ENCODE peak calls at places on chromosomes 6 and 20, in eight cellular contexts. L is fibroblast of pulmonary artery; E is naive thymus-derived CD4-positive, alpha-beta T cell; F is HepG2; B is fibroblast of lung; D is choroid plexus epithelial cell; R is pancreas; H is astrocyte of the spinal cord. X is an unnamed sample.

GRCh38 chr6:15960740-15961629 is 167.9 kb upstream of the MYLIP start:
- DNase-seq in R (no peak), H (no peak), D (peak; percentile 10), L (peak; percentile 10), E (no peak), B (no peak), F (no peak), X (peak; percentile 62)

GRCh38 chr6:36127462-36128016 is 2.8 kb upstream of the MAPK13 start:
- DNase-seq in F (peak; percentile 77), E (no peak), H (peak; percentile 57), B (peak; percentile 79), R (no peak), D (peak; percentile 84), L (peak; percentile 89), X (peak; percentile 75)

GRCh38 chr6:99030915-99031314 is 83.2 kb upstream of the FBXL4 start:
- DNase-seq in D (no peak), E (no peak), B (no peak), R (no peak), H (no peak), L (no peak), F (no peak), X (no peak)

GRCh38 chr20:44752099-44752931 is 6.7 kb downstream of the KCNK15 start:
- DNase-seq in F (no peak), R (no peak), E (no peak), B (no peak), D (no peak), H (no peak), L (no peak), X (no peak)

GRCh38 chr6:159989882-159990480 is 21.1 kb downstream of the IGF2R start:
- DNase-seq in B (peak; percentile 79), R (no peak), D (no peak), H (peak; percentile 46), F (no peak), L (peak; percentile 50), E (no peak), X (peak; percentile 85)

GRCh38 chr6:142285235-142286087 is 16.3 kb upstream of the ADGRG6 start:
- DNase-seq in R (no peak), F (peak; percentile 91), H (no peak), L (no peak), E (no peak), D (no peak), B (no peak), X (no peak)

GRCh38 chr6:149995235-149995750 is 30.0 kb downstream of the RAET1L start:
- DNase-seq in E (no peak), D (no peak), B (no peak), R (no peak), H (no peak), L (no peak), F (no peak), X (no peak)

GRCh38 chr6:34441526-34441925 is 15.7 kb upstream of the RPS10 start:
- DNase-seq in R (no peak), B (no peak), L (no peak), F (no peak), D (no peak), H (no peak), E (no peak), X (no peak)

GRCh38 chr6:40965046-40965445 is 74.0 kb downstream of the UNC5CL start:
- DNase-seq in H (peak; percentile 55), B (peak; percentile 74), L (no peak), D (peak; percentile 20), E (no peak), F (no peak), R (no peak), X (no peak)

GRCh38 chr6:167495506-167496391 is 170.9 kb downstream of the TTLL2 start:
- DNase-seq in L (no peak), D (no peak), R (peak; percentile 47), E (no peak), B (no peak), F (no peak), H (no peak), X (no peak)

GRCh38 chr6:44004625-44005506 is 122.4 kb downstream of the MRPL14 start:
- DNase-seq in H (no peak), B (no peak), F (no peak), E (no peak), D (no peak), L (no peak), R (no peak), X (peak; percentile 67)

GRCh38 chr20:44780226-44780625 is 30.1 kb downstream of the RIMS4 start:
- DNase-seq in H (peak; percentile 49), L (peak; percentile 76), R (no peak), B (peak; percentile 51), E (no peak), D (peak; percentile 71), F (peak; percentile 55), X (peak; percentile 64)

GRCh38 chr6:167588181-167588919 is 238.4 kb upstream of the AFDN start:
- DNase-seq in H (peak; percentile 52), L (peak; percentile 12), E (no peak), R (no peak), D (peak; percentile 6), F (peak; percentile 77), B (peak; percentile 44), X (no peak)

GRCh38 chr6:139473239-139473701 is 98.8 kb upstream of the CITED2 start:
- DNase-seq in H (peak; percentile 63), E (no peak), R (peak; percentile 60), F (no peak), D (peak; percentile 86), L (no peak), B (peak; percentile 56), X (no peak)

GRCh38 chr6:118451839-118452238 is 96.3 kb upstream of the PLN start:
- DNase-seq in R (no peak), H (no peak), E (no peak), B (no peak), D (no peak), F (no peak), L (no peak), X (no peak)

GRCh38 chr20:23212482-23212881 is 126.4 kb upstream of the CD93 start:
- DNase-seq in B (no peak), D (no peak), R (no peak), E (no peak), L (no peak), H (no peak), F (no peak), X (no peak)

GRCh38 chr20:18057106-18057993 is at the start of gene OVOL2:
- DNase-seq in R (peak; percentile 94), B (no peak), D (peak; percentile 4), F (no peak), H (no peak), L (peak; percentile 2), E (no peak), X (no peak)

GRCh38 chr20:5136096-5136495 is 9.3 kb downstream of the CDS2 start:
- DNase-seq in L (no peak), F (no peak), E (no peak), H (no peak), B (peak; percentile 36), R (no peak), D (no peak), X (no peak)

DNA sequence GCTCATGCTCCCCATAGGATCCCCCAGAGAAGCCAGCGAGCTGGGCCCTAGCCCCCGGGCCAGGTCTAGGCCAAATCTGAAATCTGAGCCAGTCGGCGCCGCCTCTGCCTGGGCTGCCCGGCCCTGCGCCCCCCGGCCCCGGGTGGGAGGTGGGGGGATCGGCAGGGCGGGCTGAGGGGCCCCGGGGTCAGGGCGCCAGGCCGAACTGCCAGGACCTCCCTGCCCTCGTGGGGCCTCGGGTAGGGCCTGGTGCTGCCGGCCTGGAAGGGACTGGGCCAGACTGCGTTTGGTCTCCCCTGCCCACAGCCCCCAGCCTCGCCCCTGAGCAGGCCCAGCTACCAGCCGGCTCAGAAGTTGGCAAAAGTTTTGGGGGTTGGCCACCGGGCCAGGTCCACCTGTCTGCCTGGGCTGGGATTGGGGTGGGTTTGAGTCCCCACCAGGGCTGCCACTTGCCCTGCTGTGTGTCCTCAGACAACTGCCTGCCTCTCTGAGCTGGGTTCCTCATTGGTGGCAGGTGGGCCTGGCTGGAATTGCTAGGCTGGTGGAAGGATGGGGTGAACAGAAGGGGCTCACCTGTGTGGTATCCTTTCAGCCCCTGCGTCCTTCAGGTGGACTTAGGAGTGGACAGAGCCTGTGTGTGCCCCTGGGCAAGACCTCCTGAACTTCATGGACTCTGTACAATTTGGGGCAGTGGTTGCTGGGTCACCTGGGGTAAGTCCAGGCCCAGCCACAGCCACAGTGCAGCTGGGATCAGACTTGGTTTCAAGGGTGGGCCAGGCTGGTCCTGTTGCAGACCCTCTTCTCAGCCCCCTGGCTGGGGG is 796 bp downstream of the SRC start:
- DNase-seq in H (no peak), R (no peak), B (no peak), F (no peak), L (no peak), E (no peak), D (no peak), X (no peak)
- H3K4me3 ChIP-seq in H (peak overlapping the region; percentile 54), R (peak overlapping the region; percentile 66), B (peak overlapping the region; percentile 49), F (peak overlapping the region; percentile 80), L (peak overlapping the region; percentile 59), E (no peak overlapping the region), D (peak overlapping the region; percentile 64), X (no peak overlapping the region)

DNA sequence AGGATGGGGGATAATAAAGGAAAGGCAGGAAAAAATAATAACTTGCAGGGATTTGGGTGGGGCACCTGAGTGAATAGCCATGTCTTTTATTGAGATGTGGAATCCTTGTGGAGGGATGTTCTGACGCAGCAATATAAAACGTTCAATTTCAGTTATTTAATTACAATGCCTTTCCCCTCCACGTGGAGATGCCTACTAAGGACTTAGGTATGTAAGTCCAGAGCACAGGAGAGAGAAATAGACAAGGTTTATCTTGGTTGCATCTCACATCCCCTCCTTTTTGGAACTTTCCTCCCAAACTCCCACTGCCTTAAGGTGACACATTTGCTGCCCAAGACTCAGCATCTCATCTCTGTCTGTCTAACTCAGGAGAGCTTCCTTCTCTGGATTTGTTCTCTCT is 52.4 kb downstream of the COL19A1 start:
- DNase-seq in D (no peak), E (no peak), R (no peak), H (no peak), L (no peak), B (peak; percentile 8), F (no peak), X (no peak)
- H3K4me3 ChIP-seq in D (no peak overlapping the region), E (no peak overlapping the region), R (no peak overlapping the region), H (no peak overlapping the region), L (no peak overlapping the region), B (no peak overlapping the region), F (no peak overlapping the region), X (no peak overlapping the region)

GRCh38 chr20:30812739-30813411 is 444.6 kb upstream of the DEFB115 start:
- DNase-seq in E (no peak), B (no peak), L (no peak), F (no peak), D (no peak), R (no peak), H (no peak), X (no peak)

GRCh38 chr20:30816182-30816645 is 441.2 kb upstream of the DEFB115 start:
- DNase-seq in E (no peak), L (no peak), H (no peak), F (no peak), D (peak; percentile 64), B (no peak), R (peak; percentile 77), X (peak; percentile 24)

GRCh38 chr20:30815577-30816181 is 441.8 kb upstream of the DEFB115 start:
- DNase-seq in L (no peak), H (no peak), R (no peak), B (no peak), F (no peak), D (no peak), E (no peak), X (no peak)

GRCh38 chr20:30811896-30812671 is 445.4 kb upstream of the DEFB115 start:
- DNase-seq in D (peak; percentile 63), H (peak; percentile 59), B (peak; percentile 53), F (no peak), E (no peak), R (no peak), L (peak; percentile 49), X (peak; percentile 49)
- H3K4me3 ChIP-seq in D (peak overlapping the region; percentile 46), H (peak overlapping the region; percentile 31), B (peak overlapping the region; percentile 32), F (no peak overlapping the region), E (no peak overlapping the region), R (no peak overlapping the region), L (peak overlapping the region; percentile 31), X (no peak overlapping the region)

GRCh38 chr6:108656834-108657233 is 96.1 kb downstream of the FOXO3 start:
- DNase-seq in R (no peak), L (no peak), H (no peak), E (no peak), D (no peak), F (peak; percentile 25), B (no peak), X (no peak)
- H3K4me3 ChIP-seq in R (no peak overlapping the region), L (peak overlapping the region; percentile 15), H (peak overlapping the region; percentile 11), E (no peak overlapping the region), D (peak overlapping the region; percentile 26), F (no peak overlapping the region), B (peak overlapping the region; percentile 30), X (no peak overlapping the region)